ENCODE peak calls at places on chromosomes 13 and 19, in ten cellular contexts. J is uterus, P is lung, E is Peyer's patch, M is cardiac muscle cell, H is SK-N-SH, S is breast epithelium, R is astrocyte of the spinal cord, C is ascending aorta, I is cardiac fibroblast. D is an unnamed sample.

GRCh38 chr13:79085021-79085420 is 321.0 kb downstream of the RBM26 start:
- DNase-seq in J (no peak), P (no peak), E (no peak), M (no peak), H (no peak), S (no peak), R (no peak), C (no peak), I (no peak), D (no peak)

GRCh38 chr19:36819130-36819630 is 19.0 kb downstream of the ZNF790 start:
- DNase-seq in J (no peak), P (no peak), E (no peak), M (no peak), H (no peak), S (no peak), R (no peak), C (no peak), I (peak), D (no peak)

GRCh38 chr19:49887653-49888477 is 8.8 kb downstream of the IL4I1 start:
- DNase-seq in J (no peak), P (no peak), E (no peak), M (no peak), H (no peak), S (no peak), R (no peak), C (no peak), I (no peak), D (no peak)

GRCh38 chr19:10836478-10837325 is 690 bp upstream of the TMED1 start:
- DNase-seq in J (peak), P (peak), E (peak), M (peak), H (no peak), S (peak), R (no peak), C (peak), I (peak), D (peak)

GRCh38 chr13:32622827-32623226 is 36.6 kb downstream of the PDS5B start:
- DNase-seq in J (no peak), P (no peak), E (no peak), M (no peak), H (no peak), S (no peak), R (no peak), C (no peak), I (no peak), D (no peak)

GRCh38 chr19:38264486-38265212 is at the start of gene SPINT2:
- DNase-seq in J (no peak), P (peak), E (no peak), M (no peak), H (peak), S (peak), R (no peak), C (no peak), I (no peak), D (no peak)

GRCh38 chr13:63393112-63393511 is 1977.5 kb upstream of the PCDH20 start:
- DNase-seq in J (no peak), P (no peak), E (no peak), M (peak), H (no peak), S (no peak), R (no peak), C (no peak), I (peak), D (no peak)

GRCh38 chr13:44967656-44968451 is 21.4 kb downstream of the NUFIP1 start:
- DNase-seq in J (no peak), P (no peak), E (no peak), M (peak), H (no peak), S (no peak), R (peak), C (no peak), I (peak), D (peak)

GRCh38 chr19:38506723-38507550 is 73.4 kb downstream of the RYR1 start:
- DNase-seq in J (peak), P (peak), E (peak), M (peak), H (peak), S (no peak), R (peak), C (peak), I (peak), D (peak)

GRCh38 chr13:49476529-49476928 is 19.2 kb upstream of the PHF11 start:
- DNase-seq in J (no peak), P (no peak), E (no peak), M (no peak), H (no peak), S (no peak), R (no peak), C (no peak), I (no peak), D (no peak)

GRCh38 chr13:51235756-51236564 is 13.8 kb downstream of the FAM124A start:
- DNase-seq in J (no peak), P (no peak), E (no peak), M (peak), H (no peak), S (no peak), R (no peak), C (no peak), I (no peak), D (no peak)

GRCh38 chr13:83798731-83799130 is 83.5 kb downstream of the SLITRK1 start:
- DNase-seq in J (no peak), P (no peak), E (no peak), M (peak), H (no peak), S (no peak), R (no peak), C (no peak), I (peak), D (no peak)

GRCh38 chr13:94609196-94609595 is 7.5 kb downstream of the GPR180 start:
- DNase-seq in J (no peak), P (no peak), E (no peak), M (no peak), H (no peak), S (no peak), R (no peak), C (no peak), I (no peak), D (no peak)

GRCh38 chr19:30549151-30549550 is 177.0 kb downstream of the ZNF536 start:
- DNase-seq in J (no peak), P (no peak), E (no peak), M (no peak), H (no peak), S (no peak), R (no peak), C (no peak), I (no peak), D (no peak)

GRCh38 chr19:2650515-2650914 is 52.0 kb downstream of the GNG7 start:
- DNase-seq in J (no peak), P (no peak), E (no peak), M (no peak), H (no peak), S (no peak), R (no peak), C (no peak), I (peak), D (no peak)

GRCh38 chr19:42560731-42561130 is 32.5 kb upstream of the CEACAM1 start:
- DNase-seq in J (no peak), P (no peak), E (no peak), M (no peak), H (no peak), S (no peak), R (no peak), C (no peak), I (no peak), D (no peak)

GRCh38 chr13:33723772-33724435 is 94.0 kb upstream of the RFC3 start:
- DNase-seq in J (peak), P (peak), E (no peak), M (peak), H (peak), S (peak), R (peak), C (peak), I (peak), D (peak)

GRCh38 chr13:96925869-96926628 is 68.2 kb downstream of the OXGR1 start:
- DNase-seq in J (no peak), P (no peak), E (no peak), M (no peak), H (no peak), S (no peak), R (no peak), C (no peak), I (no peak), D (no peak)

GRCh38 chr19:13860679-13861391 is 16.1 kb upstream of the NANOS3 start:
- DNase-seq in J (no peak), P (no peak), E (no peak), M (no peak), H (no peak), S (no peak), R (no peak), C (no peak), I (no peak), D (no peak)
- TF ChIP-seq CTCF in J (no peak), P (no peak), E (no peak), M (no peak), H (no peak), S (no peak), R (no peak), C (no peak), I (no peak), D (no peak)

GRCh38 chr13:106156468-106156867 is 379.0 kb downstream of the EFNB2 start:
- DNase-seq in J (no peak), P (no peak), E (no peak), M (peak), H (no peak), S (no peak), R (peak), C (peak), I (peak), D (peak)
- H3K4me3 ChIP-seq in J (no peak), P (no peak), E (no peak), M (no peak), H (no peak), S (no peak), R (no peak), C (no peak), I (no peak), D (no peak)

GRCh38 chr19:18586311-18586710 is 2.3 kb upstream of the REX1BD start:
- DNase-seq in J (no peak), P (no peak), E (no peak), M (no peak), H (no peak), S (no peak), R (no peak), C (no peak), I (no peak), D (no peak)
- TF ChIP-seq CTCF in J (no peak), P (no peak), E (peak), M (no peak), H (no peak), S (no peak), R (no peak), C (no peak), I (peak), D (no peak)

GRCh38 chr13:77532983-77533382 is 2.5 kb upstream of the SCEL start:
- DNase-seq in J (no peak), P (no peak), E (no peak), M (no peak), H (no peak), S (no peak), R (no peak), C (no peak), I (no peak), D (no peak)

GRCh38 chr13:77535448-77535847 is at the start of gene SCEL:
- DNase-seq in J (no peak), P (no peak), E (no peak), M (no peak), H (no peak), S (no peak), R (no peak), C (no peak), I (no peak), D (no peak)

GRCh38 chr13:77537302-77537919 is 1.9 kb downstream of the SCEL start:
- DNase-seq in J (no peak), P (no peak), E (no peak), M (no peak), H (no peak), S (no peak), R (no peak), C (no peak), I (no peak), D (peak)

GRCh38 chr13:77533875-77534788 is 1.4 kb upstream of the SCEL start:
- DNase-seq in J (no peak), P (peak), E (no peak), M (peak), H (no peak), S (no peak), R (no peak), C (no peak), I (no peak), D (no peak)

GRCh38 chr13:77536358-77536757 is 852 bp downstream of the SCEL start:
- DNase-seq in J (no peak), P (no peak), E (no peak), M (no peak), H (no peak), S (no peak), R (no peak), C (no peak), I (no peak), D (no peak)
- H3K4me3 ChIP-seq in J (no peak), P (no peak), E (no peak), M (no peak), H (no peak), S (no peak), R (no peak), C (no peak), I (no peak), D (no peak)

DNA sequence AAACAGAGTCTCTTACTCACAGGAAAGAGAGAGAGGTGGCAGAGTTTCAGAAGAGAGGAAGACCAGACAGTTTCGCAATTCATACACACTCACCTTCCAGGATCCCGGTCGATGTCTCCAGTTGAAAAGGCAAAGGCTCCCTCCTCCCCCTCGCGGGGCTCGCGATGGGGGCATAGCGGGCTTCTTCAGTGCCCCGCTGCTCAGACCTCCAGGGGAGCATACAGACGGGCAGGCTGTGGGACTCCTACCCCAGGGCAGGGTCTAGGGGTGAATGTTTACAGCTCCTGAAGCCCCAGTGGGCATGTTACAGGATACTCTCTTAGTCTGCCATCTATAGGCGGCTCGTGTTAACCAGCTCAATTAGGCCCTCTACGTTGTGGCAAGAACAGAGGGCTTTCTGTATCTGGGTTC is 139.2 kb downstream of the SLITRK5 start:
- DNase-seq in J (no peak), P (no peak), E (peak), M (no peak), H (no peak), S (no peak), R (no peak), C (no peak), I (no peak), D (no peak)
- TF ChIP-seq CTCF in J (no peak), P (no peak), E (no peak), M (no peak), H (no peak), S (no peak), R (no peak), C (no peak), I (no peak), D (no peak)

GRCh38 chr19:18203408-18203862 is 407 bp downstream of the RAB3A start:
- DNase-seq in J (no peak), P (no peak), E (no peak), M (peak), H (peak), S (no peak), R (no peak), C (peak), I (peak), D (no peak)
- H3K4me3 ChIP-seq in J (peak), P (peak), E (peak), M (peak), H (peak), S (peak), R (peak), C (peak), I (peak), D (peak)

GRCh38 chr13:89514534-89515312 is 1832.8 kb upstream of the MIR17HG start:
- DNase-seq in J (no peak), P (no peak), E (no peak), M (peak), H (no peak), S (no peak), R (peak), C (no peak), I (peak), D (no peak)
- TF ChIP-seq CTCF in J (no peak), P (no peak), E (no peak), M (no peak), H (no peak), S (no peak), R (no peak), C (no peak), I (no peak), D (no peak)

GRCh38 chr13:100580045-100580444 is 8.5 kb downstream of the GGACT start:
- DNase-seq in J (no peak), P (no peak), E (no peak), M (no peak), H (no peak), S (no peak), R (no peak), C (no peak), I (no peak), D (no peak)
- H3K4me3 ChIP-seq in J (no peak), P (no peak), E (no peak), M (no peak), H (no peak), S (no peak), R (no peak), C (no peak), I (no peak), D (no peak)

GRCh38 chr13:43963726-43964125 is 84.0 kb downstream of the LACC1 start:
- DNase-seq in J (no peak), P (no peak), E (no peak), M (no peak), H (no peak), S (no peak), R (no peak), C (no peak), I (no peak), D (no peak)
- TF ChIP-seq CTCF in J (no peak), P (no peak), E (no peak), M (no peak), H (no peak), S (no peak), R (no peak), C (no peak), I (no peak), D (no peak)

GRCh38 chr13:40388617-40389016 is 277.8 kb downstream of the FOXO1 start:
- DNase-seq in J (no peak), P (no peak), E (no peak), M (no peak), H (no peak), S (no peak), R (no peak), C (peak), I (peak), D (peak)

GRCh38 chr13:40386586-40386985 is 279.9 kb downstream of the FOXO1 start:
- DNase-seq in J (no peak), P (no peak), E (no peak), M (no peak), H (no peak), S (no peak), R (no peak), C (no peak), I (no peak), D (no peak)

GRCh38 chr13:40387775-40388174 is 278.7 kb downstream of the FOXO1 start:
- DNase-seq in J (no peak), P (no peak), E (no peak), M (no peak), H (no peak), S (no peak), R (no peak), C (no peak), I (no peak), D (no peak)

GRCh38 chr13:40390290-40391008 is 276.0 kb downstream of the FOXO1 start:
- DNase-seq in J (no peak), P (no peak), E (no peak), M (no peak), H (no peak), S (no peak), R (no peak), C (no peak), I (no peak), D (no peak)

GRCh38 chr13:40389081-40389641 is 277.3 kb downstream of the FOXO1 start:
- DNase-seq in J (no peak), P (no peak), E (no peak), M (no peak), H (no peak), S (no peak), R (peak), C (no peak), I (no peak), D (no peak)
- H3K4me3 ChIP-seq in J (no peak), P (no peak), E (peak), M (no peak), H (no peak), S (no peak), R (no peak), C (no peak), I (no peak), D (no peak)

D was measured in AG10803.